ENCODE peak calls at places on chromosome 18, in four cellular contexts. X is coronary artery; N is HTR-8/SVneo; D is activated CD4-positive, alpha-beta T cell treated with anti-CD3 and anti-CD28 coated beads, Interleukin-2, amount 50 U/mL, for 1 hour. C is an unnamed sample.

GRCh38 chr18:48818329-48819254 is 132.2 kb downstream of the SMAD7 start:
- DNase-seq in X (peak), D (no peak), N (no peak), C (no peak)

GRCh38 chr18:61360440-61361383 is 27.5 kb downstream of the CDH20 start:
- DNase-seq in X (no peak), N (no peak), D (no peak), C (no peak)

GRCh38 chr18:49751427-49752094 is 61.8 kb downstream of the ACAA2 start:
- DNase-seq in D (no peak), X (no peak), N (no peak), C (no peak)

GRCh38 chr18:13470555-13471494 is 252.3 kb downstream of the LDLRAD4 start:
- DNase-seq in D (no peak), X (no peak), N (no peak), C (no peak)

GRCh38 chr18:33711514-33711913 is 133.5 kb downstream of the ASXL3 start:
- DNase-seq in N (no peak), X (no peak), D (no peak), C (no peak)

GRCh38 chr18:7273301-7273911 is 42.5 kb downstream of the LRRC30 start:
- DNase-seq in D (no peak), N (peak), X (peak), C (peak)

GRCh38 chr18:3219621-3220335 is at the start of gene MYOM1:
- DNase-seq in D (no peak), N (no peak), X (no peak), C (no peak)

GRCh38 chr18:59813942-59814341 is 85.9 kb upstream of the PMAIP1 start:
- DNase-seq in X (no peak), D (no peak), N (no peak), C (no peak)

GRCh38 chr18:76126327-76126726 is 368.7 kb downstream of the ZNF516 start:
- DNase-seq in X (no peak), D (no peak), N (no peak), C (no peak)

GRCh38 chr18:51149605-51150429 is 47.7 kb downstream of the MEX3C start:
- DNase-seq in X (no peak), N (peak), D (no peak), C (no peak)

GRCh38 chr18:45588284-45588683 is 27.0 kb upstream of the SLC14A2 start:
- DNase-seq in N (no peak), D (no peak), X (no peak), C (no peak)

GRCh38 chr18:31039426-31039825 is 3.1 kb downstream of the DSC3 start:
- DNase-seq in X (no peak), D (no peak), N (peak), C (no peak)

GRCh38 chr18:12470382-12471090 is 62.8 kb downstream of the PRELID3A start:
- DNase-seq in D (no peak), X (no peak), N (no peak), C (no peak)

GRCh38 chr18:24273596-24273995 is 124.0 kb downstream of the OSBPL1A start:
- DNase-seq in N (no peak), D (no peak), X (no peak), C (no peak)

GRCh38 chr18:11654736-11655604 is 34.1 kb upstream of the GNAL start:
- DNase-seq in X (no peak), D (peak), N (peak), C (peak)

GRCh38 chr18:59799383-59800015 is 100.3 kb upstream of the PMAIP1 start:
- DNase-seq in D (no peak), N (no peak), X (no peak), C (no peak)

GRCh38 chr18:21741511-21742322 is 1.1 kb downstream of the MIB1 start:
- DNase-seq in X (no peak), N (no peak), D (peak), C (peak)

GRCh38 chr18:56096861-56097260 is 508.9 kb upstream of the TCF4 start:
- DNase-seq in D (no peak), N (no peak), X (no peak), C (no peak)

C was measured in lung microvascular endothelial cell.